ENCODE peak calls at places on chromosomes 1 and 21, in nine cellular contexts. B is activated CD8-positive, alpha-beta memory T cell treated with anti-CD3 and anti-CD28 coated beads, Interleukin-2, amount 50 U/mL, for 48 hours; T is activated CD4-positive, alpha-beta T cell treated with anti-CD3 and anti-CD28 coated beads, Interleukin-2, amount 50 U/mL, for 24 hours; W is AG10803; O is kidney glomerular epithelial cell; G is AG08395; K is NCI-H1417; P is astrocyte of the hippocampus; N is cardiac muscle cell. Y is an unnamed sample.

GRCh38 chr1:48767957-48768510 is 8.7 kb downstream of the BEND5 start:
- DNase-seq in G (no peak), O (no peak), N (no peak), K (no peak), T (no peak), W (no peak), P (no peak), B (no peak), Y (no peak)

GRCh38 chr21:45615145-45615711 is 28.3 kb upstream of the PCBP3 start:
- DNase-seq in K (peak), W (no peak), P (no peak), G (no peak), O (no peak), B (peak), T (peak), N (no peak), Y (no peak)

GRCh38 chr1:14392887-14393365 is 205.6 kb upstream of the KAZN start:
- DNase-seq in O (no peak), P (no peak), T (no peak), K (no peak), N (no peak), G (no peak), B (no peak), W (no peak), Y (no peak)

GRCh38 chr1:206521002-206521585 is 13.8 kb downstream of the RASSF5 start:
- DNase-seq in P (no peak), W (no peak), G (no peak), B (no peak), N (no peak), T (no peak), O (no peak), K (peak), Y (no peak)

GRCh38 chr21:29170935-29171334 is 40.5 kb downstream of the MAP3K7CL start:
- DNase-seq in W (no peak), N (no peak), O (no peak), K (no peak), B (no peak), P (no peak), T (no peak), G (no peak), Y (no peak)

GRCh38 chr1:15218287-15219279 is 28.4 kb upstream of the FHAD1 start:
- DNase-seq in N (peak), T (no peak), P (no peak), K (no peak), O (no peak), B (no peak), G (no peak), W (no peak), Y (no peak)

GRCh38 chr21:44408226-44408625 is 47.1 kb upstream of the LRRC3 start:
- DNase-seq in B (no peak), K (no peak), N (no peak), W (no peak), P (no peak), G (no peak), O (no peak), T (no peak), Y (no peak)

GRCh38 chr1:150516050-150516591 is 569 bp downstream of the FALEC start:
- DNase-seq in W (no peak), G (no peak), P (peak), B (peak), K (peak), O (no peak), N (peak), T (no peak), Y (peak)

GRCh38 chr21:14991957-14992356 is 72.8 kb downstream of the NRIP1 start:
- DNase-seq in G (no peak), W (no peak), N (peak), T (no peak), O (peak), K (no peak), P (no peak), B (no peak), Y (no peak)

GRCh38 chr1:241825581-241825980 is 22.4 kb upstream of the EXO1 start:
- DNase-seq in G (no peak), K (no peak), B (no peak), O (no peak), T (no peak), P (peak), W (peak), N (peak), Y (no peak)

GRCh38 chr1:225044258-225044657 is 114.8 kb downstream of the DNAH14 start:
- DNase-seq in G (no peak), T (no peak), B (no peak), K (no peak), P (peak), N (peak), O (no peak), W (peak), Y (no peak)

GRCh38 chr1:218536311-218536710 is 191.2 kb downstream of the TGFB2 start:
- DNase-seq in T (no peak), N (no peak), K (no peak), W (no peak), O (no peak), G (no peak), B (no peak), P (no peak), Y (no peak)

GRCh38 chr21:45386728-45387371 is 18.1 kb upstream of the COL18A1 start:
- DNase-seq in W (peak), O (peak), B (no peak), P (peak), K (no peak), T (no peak), N (peak), G (peak), Y (no peak)

Y was measured in NCI-H2171 treated with DMSO at 0.1 percent for 48 hours.